ENCODE peak calls at places on chromosome 1, in seven cellular contexts. One of them, this sample, is unnamed.

GRCh38 chr1:95381980-95382379 is 148.0 kb downstream of the RWDD3 start:
- DNase-seq in omental fat pad: no peak
- DNase-seq in NCI-H2029: no peak
- DNase-seq in NCI-H748 treated with DMSO at 0.1 percent for 48 hours: no peak
- DNase-seq in H7: no peak
- DNase-seq in tibial artery: no peak
- DNase-seq in osteoblast: no peak
- DNase-seq in this sample: no peak

GRCh38 chr1:103489881-103490280 is 35.6 kb upstream of the RNPC3 start:
- DNase-seq in tibial artery: no peak
- DNase-seq in NCI-H2029: no peak
- DNase-seq in H7: no peak
- DNase-seq in omental fat pad: no peak
- DNase-seq in osteoblast: no peak
- DNase-seq in NCI-H748 treated with DMSO at 0.1 percent for 48 hours: no peak
- DNase-seq in this sample: no peak

GRCh38 chr1:214154596-214155261 is 126.2 kb upstream of the SMYD2 start:
- DNase-seq in omental fat pad: no peak
- DNase-seq in osteoblast: no peak
- DNase-seq in H7: peak
- DNase-seq in NCI-H748 treated with DMSO at 0.1 percent for 48 hours: no peak
- DNase-seq in NCI-H2029: no peak
- DNase-seq in tibial artery: no peak
- DNase-seq in this sample: no peak

GRCh38 chr1:2412773-2413494 is 570 bp upstream of the PEX10 start:
- DNase-seq in osteoblast: peak
- DNase-seq in omental fat pad: no peak
- DNase-seq in H7: peak
- DNase-seq in NCI-H748 treated with DMSO at 0.1 percent for 48 hours: no peak
- DNase-seq in tibial artery: no peak
- DNase-seq in NCI-H2029: peak
- DNase-seq in this sample: no peak

GRCh38 chr1:86258106-86258505 is 101.5 kb upstream of the COL24A1 start:
- DNase-seq in osteoblast: no peak
- DNase-seq in H7: no peak
- DNase-seq in NCI-H748 treated with DMSO at 0.1 percent for 48 hours: no peak
- DNase-seq in NCI-H2029: no peak
- DNase-seq in omental fat pad: no peak
- DNase-seq in tibial artery: no peak
- DNase-seq in this sample: no peak

GRCh38 chr1:150575518-150576366 is 3.7 kb downstream of the MCL1 start:
- DNase-seq in tibial artery: no peak
- DNase-seq in omental fat pad: no peak
- DNase-seq in NCI-H748 treated with DMSO at 0.1 percent for 48 hours: no peak
- DNase-seq in NCI-H2029: no peak
- DNase-seq in H7: no peak
- DNase-seq in osteoblast: peak
- DNase-seq in this sample: no peak

GRCh38 chr1:36408479-36408878 is 10.8 kb upstream of the LSM10 start:
- DNase-seq in H7: no peak
- DNase-seq in NCI-H748 treated with DMSO at 0.1 percent for 48 hours: no peak
- DNase-seq in NCI-H2029: no peak
- DNase-seq in osteoblast: no peak
- DNase-seq in tibial artery: no peak
- DNase-seq in omental fat pad: no peak
- DNase-seq in this sample: no peak

GRCh38 chr1:119544165-119544762 is 37.3 kb downstream of the HSD3B1 start:
- DNase-seq in H7: peak
- DNase-seq in osteoblast: no peak
- DNase-seq in omental fat pad: no peak
- DNase-seq in tibial artery: no peak
- DNase-seq in NCI-H2029: no peak
- DNase-seq in NCI-H748 treated with DMSO at 0.1 percent for 48 hours: no peak
- DNase-seq in this sample: no peak

GRCh38 chr1:54490361-54491248 is 57.4 kb upstream of the ACOT11 start:
- DNase-seq in NCI-H2029: no peak
- DNase-seq in tibial artery: no peak
- DNase-seq in NCI-H748 treated with DMSO at 0.1 percent for 48 hours: no peak
- DNase-seq in osteoblast: peak
- DNase-seq in omental fat pad: no peak
- DNase-seq in H7: peak
- DNase-seq in this sample: no peak

GRCh38 chr1:24120965-24121364 is 9.0 kb upstream of the MYOM3 start:
- DNase-seq in tibial artery: no peak
- DNase-seq in NCI-H748 treated with DMSO at 0.1 percent for 48 hours: no peak
- DNase-seq in H7: no peak
- DNase-seq in omental fat pad: no peak
- DNase-seq in NCI-H2029: no peak
- DNase-seq in osteoblast: no peak
- DNase-seq in this sample: no peak